ENCODE peak calls at places on chromosomes 6 and 20, in eight cellular contexts. Y is adrenal gland, R is colonic mucosa, X is choroid plexus epithelial cell, S is psoas muscle, Z is adipocyte, L is MM.1S, U is HFF-Myc. E is an unnamed sample.

GRCh38 chr6:21842875-21843274 is 249.3 kb downstream of the SOX4 start:
- DNase-seq in Y (no peak), R (no peak), X (no peak), S (no peak), Z (no peak), L (no peak), U (no peak), E (no peak)

GRCh38 chr6:102150549-102150948 is 757.0 kb downstream of the GRIK2 start:
- DNase-seq in Y (no peak), R (no peak), X (no peak), S (no peak), Z (no peak), L (no peak), U (no peak), E (no peak)

GRCh38 chr6:134928151-134928917 is 21.6 kb downstream of the ALDH8A1 start:
- DNase-seq in Y (no peak), R (no peak), X (no peak), S (no peak), Z (no peak), L (no peak), U (no peak), E (no peak)

GRCh38 chr6:107102414-107102805 is 12.9 kb downstream of the BEND3 start:
- DNase-seq in Y (no peak), R (no peak), X (no peak), S (no peak), Z (no peak), L (no peak), U (no peak), E (no peak)

GRCh38 chr20:17570347-17571152 is 675 bp downstream of the DSTN start:
- DNase-seq in Y (peak), R (peak), X (peak), S (peak), Z (peak), L (peak), U (no peak), E (no peak)

GRCh38 chr6:35014786-35015185 is 125.7 kb downstream of the ANKS1A start:
- DNase-seq in Y (no peak), R (no peak), X (peak), S (no peak), Z (peak), L (no peak), U (no peak), E (no peak)

GRCh38 chr6:152529364-152529763 is 107.8 kb downstream of the SYNE1 start:
- DNase-seq in Y (no peak), R (no peak), X (peak), S (no peak), Z (peak), L (no peak), U (no peak), E (no peak)

GRCh38 chr6:134835998-134836397 is 113.9 kb downstream of the ALDH8A1 start:
- DNase-seq in Y (peak), R (no peak), X (no peak), S (no peak), Z (no peak), L (no peak), U (no peak), E (no peak)

GRCh38 chr6:168007592-168008338 is 10.3 kb downstream of the KIF25 start:
- DNase-seq in Y (peak), R (no peak), X (peak), S (no peak), Z (peak), L (no peak), U (peak), E (no peak)

GRCh38 chr6:33112148-33112547 is 36.4 kb downstream of the HLA-DPB1 start:
- DNase-seq in Y (peak), R (no peak), X (peak), S (no peak), Z (peak), L (peak), U (no peak), E (peak)

GRCh38 chr20:11457476-11457875 is 460.2 kb upstream of the BTBD3 start:
- DNase-seq in Y (no peak), R (no peak), X (peak), S (no peak), Z (no peak), L (no peak), U (no peak), E (no peak)

GRCh38 chr6:137389150-137389664 is 105.0 kb downstream of the OLIG3 start:
- DNase-seq in Y (peak), R (peak), X (peak), S (no peak), Z (peak), L (peak), U (no peak), E (peak)

GRCh38 chr20:44629542-44629941 is 22.0 kb downstream of the ADA start:
- DNase-seq in Y (no peak), R (no peak), X (no peak), S (no peak), Z (no peak), L (no peak), U (no peak), E (no peak)

GRCh38 chr6:39347201-39347600 is 24.7 kb upstream of the KCNK16 start:
- DNase-seq in Y (no peak), R (no peak), X (peak), S (no peak), Z (no peak), L (no peak), U (no peak), E (no peak)

GRCh38 chr6:68638225-68638900 is 3.3 kb downstream of the ADGRB3 start:
- DNase-seq in Y (peak), R (no peak), X (peak), S (peak), Z (peak), L (peak), U (no peak), E (peak)

GRCh38 chr6:24547243-24547642 is 52.5 kb downstream of the ALDH5A1 start:
- DNase-seq in Y (no peak), R (no peak), X (peak), S (no peak), Z (no peak), L (no peak), U (no peak), E (peak)

GRCh38 chr6:32190946-32191677 is 1.1 kb upstream of the PBX2 start:
- DNase-seq in Y (no peak), R (no peak), X (no peak), S (no peak), Z (no peak), L (no peak), U (no peak), E (no peak)

GRCh38 chr6:56486681-56487080 is 156.0 kb downstream of the DST start:
- DNase-seq in Y (no peak), R (no peak), X (no peak), S (no peak), Z (no peak), L (no peak), U (no peak), E (no peak)

GRCh38 chr6:1479095-1479494 is 89.7 kb downstream of the FOXF2 start:
- DNase-seq in Y (no peak), R (no peak), X (peak), S (no peak), Z (peak), L (no peak), U (peak), E (no peak)

GRCh38 chr20:1876975-1877603 is 18.1 kb upstream of the SIRPA start:
- DNase-seq in Y (no peak), R (no peak), X (peak), S (no peak), Z (peak), L (no peak), U (no peak), E (peak)

GRCh38 chr6:391559-392440 is at the start of gene IRF4:
- DNase-seq in Y (no peak), R (peak), X (no peak), S (no peak), Z (peak), L (peak), U (no peak), E (no peak)

GRCh38 chr6:11522819-11523218 is 14.7 kb upstream of the TMEM170B start:
- DNase-seq in Y (peak), R (no peak), X (no peak), S (no peak), Z (peak), L (no peak), U (no peak), E (no peak)

GRCh38 chr6:121886223-121886830 is 450.9 kb downstream of the GJA1 start:
- DNase-seq in Y (no peak), R (no peak), X (peak), S (no peak), Z (peak), L (no peak), U (no peak), E (no peak)

GRCh38 chr6:128617285-128617684 is 96.9 kb upstream of the PTPRK start:
- DNase-seq in Y (no peak), R (no peak), X (no peak), S (no peak), Z (no peak), L (no peak), U (no peak), E (no peak)

GRCh38 chr6:142376115-142376514 is 74.3 kb downstream of the ADGRG6 start:
- DNase-seq in Y (no peak), R (no peak), X (no peak), S (no peak), Z (no peak), L (no peak), U (no peak), E (no peak)

GRCh38 chr6:41653642-41654432 is 15.6 kb downstream of the MDFI start:
- DNase-seq in Y (no peak), R (no peak), X (no peak), S (no peak), Z (no peak), L (no peak), U (no peak), E (no peak)

GRCh38 chr6:90146914-90147668 is 149.6 kb downstream of the BACH2 start:
- DNase-seq in Y (no peak), R (no peak), X (no peak), S (no peak), Z (no peak), L (no peak), U (no peak), E (no peak)

GRCh38 chr6:131062245-131063027 is 609 bp downstream of the EPB41L2 start:
- DNase-seq in Y (peak), R (peak), X (no peak), S (peak), Z (peak), L (peak), U (no peak), E (no peak)

GRCh38 chr20:41951615-41952014 is 333.4 kb upstream of the CHD6 start:
- DNase-seq in Y (no peak), R (no peak), X (no peak), S (no peak), Z (no peak), L (no peak), U (no peak), E (peak)

GRCh38 chr20:23889775-23890187 is 10.2 kb upstream of the CST5 start:
- DNase-seq in Y (peak), R (peak), X (peak), S (peak), Z (peak), L (peak), U (peak), E (peak)

GRCh38 chr6:132063204-132063603 is 112.0 kb upstream of the CCN2 start:
- DNase-seq in Y (no peak), R (no peak), X (peak), S (no peak), Z (no peak), L (no peak), U (no peak), E (no peak)

GRCh38 chr6:141421378-141421777 is 711.3 kb upstream of the GJE1 start:
- DNase-seq in Y (no peak), R (no peak), X (peak), S (no peak), Z (peak), L (no peak), U (peak), E (no peak)

GRCh38 chr6:5246870-5247161 is 13.9 kb downstream of the LYRM4 start:
- DNase-seq in Y (no peak), R (no peak), X (peak), S (no peak), Z (no peak), L (no peak), U (no peak), E (no peak)

GRCh38 chr6:108113557-108114519 is 39.3 kb upstream of the OSTM1 start:
- DNase-seq in Y (peak), R (no peak), X (peak), S (no peak), Z (peak), L (peak), U (no peak), E (peak)

GRCh38 chr20:58634121-58634817 is 16.8 kb upstream of the STX16 start:
- DNase-seq in Y (no peak), R (no peak), X (no peak), S (no peak), Z (no peak), L (no peak), U (no peak), E (no peak)

GRCh38 chr6:130365166-130366010 is 429 bp upstream of the TMEM200A start:
- DNase-seq in Y (peak), R (peak), X (peak), S (peak), Z (peak), L (no peak), U (peak), E (no peak)

GRCh38 chr20:20887593-20888272 is 175.3 kb upstream of the RALGAPA2 start:
- DNase-seq in Y (no peak), R (no peak), X (no peak), S (no peak), Z (no peak), L (no peak), U (no peak), E (no peak)

GRCh38 chr20:18527836-18528235 is 20.1 kb downstream of the SEC23B start:
- DNase-seq in Y (no peak), R (no peak), X (peak), S (no peak), Z (no peak), L (no peak), U (no peak), E (no peak)

GRCh38 chr6:24581084-24581669 is 64.8 kb downstream of the KIAA0319 start:
- DNase-seq in Y (peak), R (peak), X (peak), S (peak), Z (peak), L (peak), U (peak), E (peak)

GRCh38 chr6:18160921-18161320 is 5.7 kb downstream of the KDM1B start:
- DNase-seq in Y (no peak), R (no peak), X (no peak), S (no peak), Z (peak), L (no peak), U (no peak), E (no peak)

GRCh38 chr20:57013741-57014140 is 252.7 kb downstream of the BMP7 start:
- DNase-seq in Y (no peak), R (no peak), X (no peak), S (no peak), Z (peak), L (no peak), U (no peak), E (no peak)
- H3K4me3 ChIP-seq in Y (no peak), R (no peak), X (no peak), S (no peak), Z (no peak), L (no peak), U (no peak), E (no peak)

GRCh38 chr6:111552241-111552744 is 53.4 kb downstream of the TRAF3IP2 start:
- DNase-seq in Y (peak), R (peak), X (peak), S (peak), Z (peak), L (no peak), U (peak), E (no peak)
- H3K4me3 ChIP-seq in Y (no peak), R (no peak), X (no peak), S (peak), Z (no peak), L (no peak), U (no peak), E (no peak)

GRCh38 chr6:154980273-154981070 is 14.6 kb upstream of the TIAM2 start:
- DNase-seq in Y (no peak), R (no peak), X (no peak), S (no peak), Z (no peak), L (no peak), U (no peak), E (no peak)

GRCh38 chr6:154984146-154984545 is 11.0 kb upstream of the TIAM2 start:
- DNase-seq in Y (no peak), R (no peak), X (no peak), S (no peak), Z (no peak), L (no peak), U (no peak), E (no peak)

GRCh38 chr6:154986787-154987235 is 8.3 kb upstream of the TIAM2 start:
- DNase-seq in Y (no peak), R (no peak), X (peak), S (no peak), Z (peak), L (no peak), U (no peak), E (no peak)

GRCh38 chr6:154981071-154981373 is 14.1 kb upstream of the TIAM2 start:
- DNase-seq in Y (no peak), R (no peak), X (no peak), S (no peak), Z (no peak), L (peak), U (no peak), E (no peak)
- H3K4me3 ChIP-seq in Y (no peak), R (no peak), X (no peak), S (no peak), Z (no peak), L (no peak), U (no peak), E (no peak)

GRCh38 chr6:43490523-43490939 is 13.2 kb downstream of the TJAP1 start:
- DNase-seq in Y (no peak), R (no peak), X (no peak), S (no peak), Z (no peak), L (no peak), U (no peak), E (no peak)
- H3K4me3 ChIP-seq in Y (no peak), R (no peak), X (no peak), S (no peak), Z (no peak), L (no peak), U (no peak), E (no peak)

DNA sequence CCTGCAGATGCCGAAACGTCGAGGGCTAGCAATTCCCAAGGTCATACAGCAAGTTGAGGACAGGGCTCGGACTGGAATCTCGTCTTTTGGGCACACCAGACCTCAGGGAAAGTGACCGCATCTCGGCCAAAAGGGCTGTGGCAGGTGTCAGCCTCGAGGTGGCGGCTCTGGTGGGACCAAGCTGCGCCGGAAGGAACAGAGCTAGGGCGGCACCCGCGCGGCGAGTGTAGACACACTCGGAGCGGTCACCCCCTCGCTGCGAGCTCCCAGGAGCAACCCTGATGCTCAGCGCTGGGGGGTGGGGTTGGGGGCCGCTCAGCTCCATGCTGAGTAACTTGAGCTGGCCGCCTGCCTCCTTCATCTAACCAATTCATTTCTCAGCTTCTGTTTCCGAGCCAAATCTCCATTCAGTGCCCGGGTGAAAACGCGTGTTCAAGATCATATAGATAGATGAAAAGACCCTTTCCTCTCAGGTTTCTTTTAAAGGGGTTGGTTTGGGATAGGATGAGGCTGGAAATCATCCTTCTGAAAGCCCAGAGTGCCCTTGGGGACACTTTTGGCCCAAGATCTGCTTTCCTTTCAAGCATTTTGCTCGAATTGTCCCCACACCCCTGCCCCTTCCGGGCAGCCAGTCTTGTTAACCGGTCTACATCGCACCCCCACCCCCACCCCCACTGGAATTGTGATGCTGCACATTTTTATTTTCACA is 2.3 kb upstream of the TUBB2B start:
- DNase-seq in Y (no peak), R (no peak), X (no peak), S (no peak), Z (peak), L (peak), U (no peak), E (no peak)
- H3K4me3 ChIP-seq in Y (no peak), R (no peak), X (no peak), S (peak), Z (no peak), L (peak), U (no peak), E (no peak)

GRCh38 chr6:36754582-36755434 is 57.2 kb downstream of the RAB44 start:
- DNase-seq in Y (no peak), R (no peak), X (no peak), S (no peak), Z (no peak), L (no peak), U (no peak), E (no peak)

GRCh38 chr6:36751833-36752186 is 54.2 kb downstream of the RAB44 start:
- DNase-seq in Y (no peak), R (no peak), X (no peak), S (no peak), Z (no peak), L (no peak), U (no peak), E (no peak)

GRCh38 chr6:36752187-36752885 is 54.7 kb downstream of the RAB44 start:
- DNase-seq in Y (no peak), R (peak), X (no peak), S (no peak), Z (no peak), L (peak), U (no peak), E (no peak)

GRCh38 chr6:36753671-36754485 is 56.3 kb downstream of the RAB44 start:
- DNase-seq in Y (no peak), R (no peak), X (no peak), S (no peak), Z (no peak), L (no peak), U (no peak), E (no peak)

GRCh38 chr6:36752886-36753506 is 55.4 kb downstream of the RAB44 start:
- DNase-seq in Y (peak), R (peak), X (no peak), S (peak), Z (no peak), L (peak), U (no peak), E (no peak)
- H3K4me3 ChIP-seq in Y (no peak), R (no peak), X (no peak), S (no peak), Z (no peak), L (no peak), U (no peak), E (no peak)

E was measured in Jurkat, Clone E6-1.